ENCODE peak calls at places on chromosomes 5 and 9, in six cellular contexts. C is psoas muscle, V is cortex of kidney, H is fibroblast of lung, S is RWPE1, E is NCI-H748 treated with DMSO at 0.1 percent for 48 hours. U is an unnamed sample.

GRCh38 chr5:160397492-160397891 is 2.4 kb downstream of the FAM200C start:
- DNase-seq in C (no peak), V (no peak), H (no peak), S (no peak), E (no peak), U (no peak)

GRCh38 chr9:86557063-86557766 is 203.0 kb upstream of the TUT7 start:
- DNase-seq in C (peak), V (no peak), H (peak), S (peak), E (no peak), U (no peak)

GRCh38 chr5:42813533-42813932 is 1.8 kb upstream of the SELENOP start:
- DNase-seq in C (no peak), V (no peak), H (no peak), S (no peak), E (no peak), U (no peak)

GRCh38 chr5:64637144-64637543 is 53.2 kb upstream of the SHISAL2B start:
- DNase-seq in C (no peak), V (no peak), H (no peak), S (no peak), E (no peak), U (peak)

GRCh38 chr9:91825866-91826265 is 124.2 kb downstream of the ROR2 start:
- DNase-seq in C (no peak), V (no peak), H (no peak), S (no peak), E (no peak), U (no peak)

GRCh38 chr9:104866186-104866585 is 61.8 kb downstream of the ABCA1 start:
- DNase-seq in C (no peak), V (no peak), H (peak), S (no peak), E (no peak), U (no peak)

GRCh38 chr5:112918679-112919078 is 3.3 kb downstream of the REEP5 start:
- DNase-seq in C (no peak), V (no peak), H (peak), S (no peak), E (no peak), U (no peak)

GRCh38 chr5:131147258-131147657 is 17.8 kb downstream of the HINT1 start:
- DNase-seq in C (no peak), V (no peak), H (peak), S (no peak), E (no peak), U (no peak)

GRCh38 chr9:88476491-88477271 is 58.3 kb upstream of the NXNL2 start:
- DNase-seq in C (no peak), V (no peak), H (peak), S (no peak), E (no peak), U (no peak)

GRCh38 chr5:53262348-53262970 is 152.9 kb upstream of the MOCS2 start:
- DNase-seq in C (no peak), V (no peak), H (peak), S (peak), E (no peak), U (no peak)

GRCh38 chr5:132484386-132484715 is 6.2 kb downstream of the IRF1 start:
- DNase-seq in C (no peak), V (no peak), H (no peak), S (no peak), E (no peak), U (no peak)

GRCh38 chr9:85727500-85727899 is 14.3 kb downstream of the AGTPBP1 start:
- DNase-seq in C (no peak), V (no peak), H (peak), S (no peak), E (no peak), U (no peak)

GRCh38 chr9:112396416-112396815 is 16.5 kb downstream of the HSDL2 start:
- DNase-seq in C (no peak), V (no peak), H (peak), S (no peak), E (no peak), U (no peak)

GRCh38 chr5:111107371-111107770 is 15.2 kb downstream of the WDR36 start:
- DNase-seq in C (no peak), V (no peak), H (no peak), S (no peak), E (no peak), U (no peak)

GRCh38 chr9:91714020-91714721 is 235.9 kb downstream of the ROR2 start:
- DNase-seq in C (peak), V (no peak), H (peak), S (peak), E (no peak), U (peak)

GRCh38 chr9:114317665-114318357 is 5.1 kb upstream of the ORM1 start:
- DNase-seq in C (no peak), V (no peak), H (peak), S (no peak), E (no peak), U (no peak)

GRCh38 chr9:32423371-32423770 is 38.9 kb downstream of the ACO1 start:
- DNase-seq in C (no peak), V (no peak), H (peak), S (no peak), E (no peak), U (no peak)

GRCh38 chr5:18102733-18103132 is 468.5 kb downstream of the TAF11L14 start:
- DNase-seq in C (no peak), V (no peak), H (no peak), S (no peak), E (no peak), U (no peak)

GRCh38 chr5:57754616-57755015 is 272.0 kb upstream of the ACTBL2 start:
- DNase-seq in C (no peak), V (no peak), H (no peak), S (no peak), E (no peak), U (no peak)

GRCh38 chr9:129574911-129575574 is 45.9 kb downstream of the C9orf50 start:
- DNase-seq in C (no peak), V (no peak), H (peak), S (no peak), E (no peak), U (no peak)

GRCh38 chr5:138580001-138580400 is 4.8 kb upstream of the HSPA9 start:
- DNase-seq in C (no peak), V (no peak), H (no peak), S (no peak), E (no peak), U (no peak)

GRCh38 chr9:95024097-95024671 is 293.3 kb downstream of the FANCC start:
- DNase-seq in C (peak), V (no peak), H (no peak), S (no peak), E (no peak), U (no peak)

GRCh38 chr5:38660194-38660668 is 103.8 kb upstream of the LIFR start:
- DNase-seq in C (no peak), V (no peak), H (no peak), S (peak), E (peak), U (no peak)

GRCh38 chr9:121820286-121821005 is 169.0 kb downstream of the DAB2IP start:
- DNase-seq in C (no peak), V (no peak), H (no peak), S (no peak), E (no peak), U (no peak)

GRCh38 chr5:40465416-40465815 is 214.3 kb upstream of the PTGER4 start:
- DNase-seq in C (no peak), V (no peak), H (no peak), S (no peak), E (no peak), U (no peak)

GRCh38 chr9:115240676-115241075 is 122.7 kb upstream of the TNC start:
- DNase-seq in C (no peak), V (no peak), H (peak), S (no peak), E (no peak), U (no peak)

GRCh38 chr5:102889033-102889432 is 133.9 kb downstream of the PAM start:
- DNase-seq in C (no peak), V (no peak), H (no peak), S (no peak), E (no peak), U (no peak)

GRCh38 chr9:88781500-88782391 is 209.5 kb upstream of the S1PR3 start:
- DNase-seq in C (no peak), V (no peak), H (peak), S (no peak), E (no peak), U (no peak)

GRCh38 chr5:74492230-74492629 is 148.3 kb downstream of the ENC1 start:
- DNase-seq in C (no peak), V (no peak), H (no peak), S (no peak), E (no peak), U (no peak)

GRCh38 chr5:65728219-65728618 is 6.2 kb downstream of the NLN start:
- DNase-seq in C (no peak), V (no peak), H (peak), S (no peak), E (no peak), U (no peak)

GRCh38 chr5:40112875-40113274 is 566.8 kb upstream of the PTGER4 start:
- DNase-seq in C (no peak), V (no peak), H (no peak), S (no peak), E (no peak), U (no peak)

GRCh38 chr5:82640901-82641300 is 362.7 kb upstream of the RPS23 start:
- DNase-seq in C (no peak), V (no peak), H (peak), S (no peak), E (no peak), U (no peak)

GRCh38 chr9:119801311-119801710 is 432.1 kb upstream of the BRINP1 start:
- DNase-seq in C (no peak), V (no peak), H (no peak), S (no peak), E (no peak), U (no peak)